ENCODE peak calls at places on chromosomes 4 and X, in ten cellular contexts. M is LoVo; Q is smooth muscle cell of the brain vasculature; U is SW 1271; I is Peyer's patch; A is sciatic nerve; P is right cardiac atrium; J is foreskin fibroblast; E is stimulated activated CD4-positive, alpha-beta T cell treated with anti-CD3 and anti-CD28 coated beads, Interleukin-15, amount 100 ng/mL, for 1 hour; N is esophagus squamous epithelium. Z is an unnamed sample.

GRCh38 chrX:28639502-28639901 is 52.3 kb downstream of the IL1RAPL1 start:
- DNase-seq in M (no peak), Q (no peak), U (no peak), I (no peak), A (no peak), P (no peak), J (no peak), E (no peak), N (no peak), Z (no peak)

GRCh38 chr4:137961051-137961438 is 281.1 kb downstream of the SLC7A11 start:
- DNase-seq in M (no peak), Q (no peak), U (no peak), I (no peak), A (no peak), P (no peak), J (peak), E (no peak), N (no peak), Z (no peak)

GRCh38 chr4:28508649-28509048 is 1648.0 kb downstream of the STIM2 start:
- DNase-seq in M (no peak), Q (no peak), U (no peak), I (no peak), A (no peak), P (no peak), J (no peak), E (no peak), N (no peak), Z (no peak)

GRCh38 chr4:36823199-36823967 is 421.2 kb upstream of the NWD2 start:
- DNase-seq in M (no peak), Q (no peak), U (no peak), I (no peak), A (no peak), P (peak), J (no peak), E (no peak), N (no peak), Z (no peak)

GRCh38 chrX:10011261-10011931 is 44.2 kb downstream of the CLDN34 start:
- DNase-seq in M (no peak), Q (no peak), U (no peak), I (no peak), A (peak), P (no peak), J (no peak), E (no peak), N (no peak), Z (no peak)

GRCh38 chrX:70592091-70592490 is 147.5 kb downstream of the DLG3 start:
- DNase-seq in M (peak), Q (no peak), U (peak), I (no peak), A (no peak), P (no peak), J (peak), E (no peak), N (no peak), Z (no peak)

GRCh38 chr4:509374-509676 is 10.3 kb downstream of the PIGG start:
- DNase-seq in M (no peak), Q (no peak), U (no peak), I (no peak), A (no peak), P (no peak), J (peak), E (no peak), N (no peak), Z (no peak)

GRCh38 chr4:123892997-123893745 is 496.6 kb downstream of the SPRY1 start:
- DNase-seq in M (no peak), Q (no peak), U (no peak), I (no peak), A (no peak), P (no peak), J (peak), E (no peak), N (no peak), Z (no peak)

GRCh38 chr4:153684182-153685073 is at the start of gene TLR2:
- DNase-seq in M (peak), Q (no peak), U (no peak), I (peak), A (peak), P (peak), J (no peak), E (peak), N (peak), Z (peak)

GRCh38 chrX:139739138-139739537 is 31.2 kb upstream of the MCF2 start:
- DNase-seq in M (no peak), Q (no peak), U (no peak), I (no peak), A (no peak), P (no peak), J (peak), E (no peak), N (no peak), Z (no peak)

GRCh38 chrX:7996414-7996813 is 69.2 kb upstream of the PNPLA4 start:
- DNase-seq in M (peak), Q (no peak), U (no peak), I (no peak), A (no peak), P (no peak), J (no peak), E (no peak), N (no peak), Z (no peak)

GRCh38 chr4:143773998-143774898 is 73.8 kb upstream of the FREM3 start:
- DNase-seq in M (peak), Q (peak), U (peak), I (peak), A (no peak), P (peak), J (peak), E (peak), N (no peak), Z (no peak)

GRCh38 chr4:145420595-145421214 is 60.9 kb upstream of the SMAD1 start:
- DNase-seq in M (no peak), Q (no peak), U (no peak), I (no peak), A (no peak), P (no peak), J (no peak), E (no peak), N (no peak), Z (no peak)

GRCh38 chrX:45980726-45981125 is 564.5 kb downstream of the ZNF674 start:
- DNase-seq in M (no peak), Q (no peak), U (no peak), I (no peak), A (no peak), P (no peak), J (no peak), E (no peak), N (no peak), Z (no peak)

GRCh38 chr4:36786519-36786918 is 458.0 kb upstream of the NWD2 start:
- DNase-seq in M (no peak), Q (no peak), U (no peak), I (no peak), A (no peak), P (no peak), J (no peak), E (no peak), N (no peak), Z (no peak)

GRCh38 chrX:110966839-110967238 is 129.2 kb upstream of the PAK3 start:
- DNase-seq in M (no peak), Q (no peak), U (no peak), I (no peak), A (no peak), P (no peak), J (peak), E (no peak), N (no peak), Z (no peak)